ENCODE peak calls at places on chromosomes 4 and X, in four cellular contexts. D is IMR-90, V is K562, N is keratinocyte. C is an unnamed sample. For H3K9me1, the result is how much of the 10 kb centered on the place peaks cover.

GRCh38 chr4:14744346-14744745 is 257.9 kb upstream of the CPEB2 start:
- DNase-seq in D (no peak), V (no peak), N (no peak), C (no peak)

GRCh38 chrX:132435222-132435621 is 53.6 kb downstream of the MBNL3 start:
- DNase-seq in D (no peak), V (no peak), N (no peak), C (no peak)

GRCh38 chrX:149511081-149511480 is 6.0 kb upstream of the IDS start:
- DNase-seq in D (peak), V (no peak), N (no peak), C (no peak)

GRCh38 chr4:69689530-69690111 is 36.6 kb upstream of the UGT2A1 start:
- DNase-seq in D (peak), V (peak), N (no peak), C (peak)

GRCh38 chr4:122662701-122663100 is 41.8 kb upstream of the IL21 start:
- DNase-seq in D (no peak), V (no peak), N (no peak), C (no peak)

GRCh38 chr4:180932365-180933001 is 1310.7 kb upstream of the TENM3 start:
- DNase-seq in D (peak), V (no peak), N (no peak), C (no peak)

GRCh38 chr4:84403656-84404055 is 95.4 kb downstream of the NKX6-1 start:
- DNase-seq in D (no peak), V (no peak), N (no peak), C (no peak)

GRCh38 chr4:73007526-73008100 is 61.9 kb downstream of the COX18 start:
- DNase-seq in D (no peak), V (no peak), N (no peak), C (no peak)

GRCh38 chr4:118353452-118353851 is 649 bp upstream of the PRSS12 start:
- DNase-seq in D (no peak), V (no peak), N (no peak), C (no peak)

GRCh38 chr4:77232653-77233052 is 75.6 kb downstream of the CCNG2 start:
- DNase-seq in D (peak), V (no peak), N (no peak), C (no peak)

GRCh38 chr4:517806-518070 is 18.7 kb downstream of the PIGG start:
- DNase-seq in D (no peak), V (no peak), N (no peak), C (no peak)

GRCh38 chr4:141328550-141329173 is 108.0 kb downstream of the ZNF330 start:
- DNase-seq in D (no peak), V (no peak), N (no peak), C (no peak)

GRCh38 chrX:130861462-130861861 is 41.5 kb downstream of the ENOX2 start:
- DNase-seq in D (no peak), V (no peak), N (no peak), C (no peak)

GRCh38 chr4:149008415-149009025 is 566.3 kb upstream of the NR3C2 start:
- DNase-seq in D (peak), V (no peak), N (no peak), C (no peak)

GRCh38 chr4:77695769-77696168 is 90.1 kb downstream of the CXCL13 start:
- DNase-seq in D (peak), V (no peak), N (peak), C (peak)

DNA sequence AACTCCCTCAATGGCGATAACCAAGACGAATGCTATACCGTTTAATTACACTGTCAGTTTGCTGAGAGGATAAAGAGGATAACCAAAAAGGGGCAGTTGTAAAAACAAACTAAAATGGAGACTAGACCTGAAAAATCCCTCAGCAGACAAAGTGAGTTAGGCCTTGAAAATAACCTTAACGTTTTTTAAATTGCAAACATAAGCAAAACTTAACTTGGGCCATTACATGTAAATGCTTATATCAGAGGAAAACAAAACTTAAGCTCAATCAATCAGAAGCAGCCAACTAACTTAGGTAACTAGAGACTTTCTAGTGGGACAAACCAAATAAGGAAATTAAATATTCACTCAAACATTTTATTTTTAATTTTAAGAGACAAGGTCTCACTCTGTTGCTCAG is 17.0 kb upstream of the TAPT1 start:
- DNase-seq in D (no peak), V (no peak), N (no peak), C (no peak)
- H3K9me1 ChIP-seq in D (under half), V (under half), N (under half), C (under half)

GRCh38 chr4:173457893-173458292 is 59.0 kb upstream of the SCRG1 start:
- DNase-seq in D (no peak), V (no peak), N (no peak), C (no peak)

GRCh38 chr4:173466101-173466500 is 63.9 kb downstream of the HAND2 start:
- DNase-seq in D (no peak), V (no peak), N (no peak), C (no peak)

GRCh38 chr4:173463816-173464215 is 64.9 kb upstream of the SCRG1 start:
- DNase-seq in D (no peak), V (no peak), N (no peak), C (no peak)

GRCh38 chr4:173459857-173460256 is 60.9 kb upstream of the SCRG1 start:
- DNase-seq in D (no peak), V (no peak), N (no peak), C (no peak)

GRCh38 chr4:173461170-173461569 is 62.3 kb upstream of the SCRG1 start:
- DNase-seq in D (peak), V (no peak), N (no peak), C (no peak)
- H3K9me1 ChIP-seq in D (under half), V (under half), N (under half), C (under half)

DNA sequence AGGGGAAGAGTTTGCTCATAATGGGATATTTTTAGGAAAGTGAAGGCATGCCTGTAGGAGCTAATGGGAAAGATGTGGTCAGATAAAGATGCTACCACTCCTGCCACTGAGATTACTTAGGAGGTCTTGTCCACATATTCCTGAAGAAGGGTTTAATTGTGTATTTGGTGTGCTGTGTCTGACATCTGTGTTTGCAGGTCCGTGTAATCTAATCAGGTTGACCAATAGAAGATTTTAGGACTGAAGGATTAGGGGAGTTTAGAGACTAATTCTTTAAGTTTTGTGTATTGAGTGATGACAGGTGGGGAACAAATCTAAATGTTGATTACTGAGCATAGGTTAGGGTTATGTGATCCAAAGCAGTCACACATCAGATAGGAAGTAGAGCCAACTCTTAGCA is 57.2 kb downstream of the JADE1 start:
- DNase-seq in D (no peak), V (no peak), N (no peak), C (no peak)
- H3K9me1 ChIP-seq in D (under half), V (under half), N (under half), C (under half)

GRCh38 chr4:10579700-10580099 is 104.9 kb downstream of the CLNK start:
- DNase-seq in D (no peak), V (no peak), N (no peak), C (no peak)
- H3K9me1 ChIP-seq in D (under half), V (under half), N (under half), C (under half)

DNA sequence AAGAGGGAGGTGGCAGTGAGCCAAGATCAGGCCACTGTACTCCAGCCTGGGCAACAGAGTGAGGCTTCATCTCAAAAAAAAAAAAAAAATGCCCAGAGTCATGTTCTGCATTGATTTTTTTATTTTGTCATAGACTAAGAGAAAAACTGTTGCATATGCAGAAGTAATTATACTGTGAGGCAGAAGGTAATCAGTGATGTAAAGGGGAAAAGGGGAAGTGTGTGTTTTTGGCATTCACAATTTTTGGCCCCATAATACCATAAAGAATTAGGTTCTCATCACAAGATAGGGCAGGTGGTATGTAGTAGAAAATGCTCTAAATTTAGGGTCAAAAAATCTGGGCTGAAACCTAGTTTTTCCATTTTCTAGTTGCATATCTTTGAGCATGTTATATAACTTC is 47.3 kb upstream of the GAB1 start:
- DNase-seq in D (no peak), V (no peak), N (no peak), C (no peak)
- H3K9me1 ChIP-seq in D (under half), V (under half), N (under half), C (under half)

DNA sequence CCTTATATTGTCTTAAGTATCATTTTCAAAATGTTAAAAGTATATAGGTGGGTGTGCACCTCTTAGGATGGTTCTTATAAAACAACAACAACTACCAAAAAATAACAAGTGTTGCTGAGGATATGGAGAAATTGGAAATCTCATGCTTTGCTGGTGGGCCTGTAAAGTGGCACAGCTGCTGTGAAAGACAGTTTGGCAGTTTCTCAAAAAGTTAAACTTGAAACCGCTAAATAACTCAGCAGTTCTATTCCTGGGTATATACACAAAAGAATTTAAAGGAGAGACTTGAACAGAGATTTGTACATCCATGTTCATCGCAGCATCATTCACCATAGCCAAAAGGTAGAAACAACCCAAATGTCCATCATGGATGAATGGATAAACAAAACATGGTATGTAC is 65.5 kb downstream of the HAND2 start:
- DNase-seq in D (no peak), V (no peak), N (no peak), C (no peak)
- H3K9me1 ChIP-seq in D (under half), V (under half), N (under half), C (under half)

C was measured in endothelial cell of umbilical vein.